ENCODE peak calls at places on chromosomes 3 and 15, in six cellular contexts. B is GM23338, R is left lung, Y is fibroblast of the aortic adventitia, C is HCT116, O is mammary epithelial cell. E is an unnamed sample.

GRCh38 chr15:60729850-60730458 is 251.0 kb upstream of the ICE2 start:
- DNase-seq in B (no peak), R (no peak), Y (no peak), C (no peak), O (no peak), E (no peak)

GRCh38 chr3:112640333-112640863 is 545 bp downstream of the CCDC80 start:
- DNase-seq in B (no peak), R (no peak), Y (peak), C (no peak), O (no peak), E (no peak)

GRCh38 chr3:25292604-25293003 is 135.5 kb upstream of the RARB start:
- DNase-seq in B (no peak), R (no peak), Y (no peak), C (no peak), O (peak), E (no peak)

GRCh38 chr3:194836676-194837075 is 151.0 kb downstream of the FAM43A start:
- DNase-seq in B (no peak), R (no peak), Y (no peak), C (no peak), O (no peak), E (no peak)

GRCh38 chr3:162704991-162705390 is 1208.4 kb downstream of the OTOL1 start:
- DNase-seq in B (no peak), R (no peak), Y (no peak), C (no peak), O (no peak), E (no peak)

GRCh38 chr15:90558182-90558581 is 28.5 kb downstream of the CRTC3 start:
- DNase-seq in B (no peak), R (no peak), Y (no peak), C (no peak), O (no peak), E (no peak)

GRCh38 chr3:63343674-63344073 is 65.6 kb downstream of the SYNPR start:
- DNase-seq in B (peak), R (peak), Y (peak), C (peak), O (peak), E (peak)

GRCh38 chr3:71752911-71753715 is 542 bp upstream of the GPR27 start:
- DNase-seq in B (peak), R (no peak), Y (no peak), C (no peak), O (no peak), E (peak)

GRCh38 chr3:31092748-31093607 is 198.5 kb upstream of the GADL1 start:
- DNase-seq in B (no peak), R (no peak), Y (peak), C (no peak), O (no peak), E (no peak)

GRCh38 chr15:57932348-57932747 is 133.2 kb downstream of the ALDH1A2 start:
- DNase-seq in B (peak), R (no peak), Y (no peak), C (no peak), O (no peak), E (no peak)

GRCh38 chr15:29518442-29518841 is 248.8 kb upstream of the NSMCE3 start:
- DNase-seq in B (no peak), R (no peak), Y (no peak), C (no peak), O (no peak), E (no peak)

GRCh38 chr3:164393171-164393570 is 685.1 kb downstream of the SI start:
- DNase-seq in B (peak), R (no peak), Y (no peak), C (no peak), O (no peak), E (no peak)

GRCh38 chr3:164387236-164387635 is 691.1 kb downstream of the SI start:
- DNase-seq in B (no peak), R (no peak), Y (no peak), C (no peak), O (no peak), E (no peak)

DNA sequence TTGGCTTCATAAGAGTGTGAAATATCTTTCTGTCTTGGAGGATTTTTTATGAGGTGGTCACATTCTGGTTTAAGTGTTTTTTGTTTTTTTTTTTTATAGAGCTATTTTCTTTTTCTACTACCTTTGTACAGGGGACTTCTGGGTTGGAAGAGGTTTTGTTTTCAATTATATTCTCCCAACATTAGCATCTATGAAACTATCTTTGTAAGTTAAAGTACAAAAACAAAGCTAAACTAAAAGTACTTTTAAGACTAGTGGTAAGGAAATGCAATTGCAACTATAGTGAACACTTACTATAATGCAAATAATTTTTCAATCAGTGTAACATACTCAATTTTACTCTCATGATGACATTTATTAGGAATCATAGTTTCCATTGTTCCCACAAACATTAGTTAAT is 688.2 kb downstream of the SI start:
- DNase-seq in B (peak), R (no peak), Y (no peak), C (no peak), O (no peak), E (no peak)
- TF ChIP-seq CTCF in B (peak), R (no peak), Y (peak), C (peak), O (peak), E (peak)

GRCh38 chr3:89474333-89475130 is 367.1 kb downstream of the EPHA3 start:
- DNase-seq in B (no peak), R (no peak), Y (no peak), C (no peak), O (no peak), E (no peak)
- TF ChIP-seq CTCF in B (no peak), R (no peak), Y (no peak), C (no peak), O (no peak), E (no peak)

GRCh38 chr15:39426552-39427532 is 154.0 kb upstream of the THBS1 start:
- DNase-seq in B (no peak), R (peak), Y (peak), C (no peak), O (peak), E (no peak)
- TF ChIP-seq CTCF in B (no peak), R (peak), Y (no peak), C (no peak), O (no peak), E (no peak)

GRCh38 chr15:26051771-26052685 is 188.9 kb upstream of the ATP10A start:
- DNase-seq in B (no peak), R (no peak), Y (peak), C (no peak), O (no peak), E (no peak)

GRCh38 chr15:26050979-26051378 is 187.9 kb upstream of the ATP10A start:
- DNase-seq in B (no peak), R (no peak), Y (no peak), C (no peak), O (no peak), E (no peak)

GRCh38 chr15:26045516-26045915 is 182.4 kb upstream of the ATP10A start:
- DNase-seq in B (no peak), R (no peak), Y (no peak), C (no peak), O (no peak), E (no peak)

GRCh38 chr15:26050271-26050670 is 187.1 kb upstream of the ATP10A start:
- DNase-seq in B (no peak), R (no peak), Y (no peak), C (no peak), O (no peak), E (no peak)

GRCh38 chr15:26048669-26049068 is 185.5 kb upstream of the ATP10A start:
- DNase-seq in B (no peak), R (no peak), Y (no peak), C (no peak), O (no peak), E (no peak)
- TF ChIP-seq CTCF in B (no peak), R (no peak), Y (no peak), C (no peak), O (no peak), E (no peak)

DNA sequence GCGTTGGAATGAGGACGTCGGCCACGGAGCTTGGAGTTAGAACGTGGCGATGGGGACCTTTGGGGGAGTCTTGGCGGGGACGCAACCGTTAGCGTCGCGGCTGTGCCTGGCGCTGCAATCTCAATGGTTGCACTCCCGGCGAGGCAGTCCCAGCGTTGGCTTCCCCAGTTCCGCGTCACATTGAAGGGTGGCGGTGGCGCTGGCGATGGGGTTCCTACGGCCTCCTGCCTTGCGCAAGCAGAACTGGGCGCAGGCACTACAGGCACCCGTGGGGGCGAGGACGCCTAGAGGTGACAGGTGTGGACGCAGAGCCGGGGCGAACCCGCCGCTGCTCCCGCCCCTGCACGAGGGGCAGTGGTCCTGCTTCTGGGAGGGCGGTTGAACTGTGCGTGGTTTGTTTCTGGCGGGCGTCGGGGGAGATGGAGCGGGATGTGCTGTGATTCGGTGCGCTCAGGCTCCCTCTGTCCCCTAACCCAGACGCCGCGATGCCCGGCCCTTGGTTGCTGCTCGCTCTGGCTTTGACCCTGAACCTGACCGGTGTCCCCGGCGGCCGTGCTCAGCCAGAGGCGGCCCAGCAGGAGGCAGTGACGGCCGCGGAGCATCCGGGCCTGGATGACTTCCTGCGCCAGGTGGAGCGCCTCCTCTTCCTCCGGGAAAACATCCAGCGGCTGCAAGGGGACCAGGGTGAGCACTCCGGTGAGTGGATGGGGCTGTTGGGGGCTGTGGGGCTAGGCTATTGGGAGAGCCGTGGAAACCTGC is 991 bp downstream of the TRH start:
- DNase-seq in B (peak), R (peak), Y (no peak), C (no peak), O (no peak), E (peak)
- TF ChIP-seq CTCF in B (peak), R (no peak), Y (no peak), C (no peak), O (no peak), E (no peak)

E was measured in endothelial cell.